ENCODE peak calls at places on chromosomes 4 and X, in four cellular contexts. One of them, this sample, is unnamed.

GRCh38 chrX:131763674-131764073 is 219.8 kb downstream of the OR13H1 start:
- DNase-seq in K562: no peak
- DNase-seq in HepG2: no peak
- DNase-seq in H1: no peak
- DNase-seq in this sample: peak

GRCh38 chr4:27010334-27010940 is 149.8 kb downstream of the STIM2 start:
- DNase-seq in H1: no peak
- DNase-seq in HepG2: peak
- DNase-seq in K562: peak
- DNase-seq in this sample: peak

GRCh38 chrX:69987691-69988090 is 62.0 kb downstream of the AWAT2 start:
- DNase-seq in H1: no peak
- DNase-seq in HepG2: no peak
- DNase-seq in K562: no peak
- DNase-seq in this sample: no peak

GRCh38 chr4:6021831-6022606 is 3.8 kb upstream of the C4orf50 start:
- DNase-seq in K562: no peak
- DNase-seq in HepG2: no peak
- DNase-seq in H1: no peak
- DNase-seq in this sample: no peak

GRCh38 chrX:83501003-83501402 is 7.1 kb upstream of the POU3F4 start:
- DNase-seq in HepG2: no peak
- DNase-seq in H1: no peak
- DNase-seq in K562: no peak
- DNase-seq in this sample: no peak

GRCh38 chrX:132226169-132226568 is 6.9 kb upstream of the RAP2C start:
- DNase-seq in H1: no peak
- DNase-seq in K562: no peak
- DNase-seq in HepG2: no peak
- DNase-seq in this sample: no peak

GRCh38 chr4:7365472-7366179 is 69.1 kb downstream of the PSAPL1 start:
- DNase-seq in H1: no peak
- DNase-seq in HepG2: no peak
- DNase-seq in K562: no peak
- DNase-seq in this sample: no peak

GRCh38 chr4:145878501-145879435 is 59.9 kb downstream of the ZNF827 start:
- DNase-seq in HepG2: no peak
- DNase-seq in H1: no peak
- DNase-seq in K562: no peak
- DNase-seq in this sample: no peak

GRCh38 chr4:110636677-110637407 is 14.0 kb upstream of the PITX2 start:
- DNase-seq in K562: no peak
- DNase-seq in H1: no peak
- DNase-seq in HepG2: no peak
- DNase-seq in this sample: peak

GRCh38 chrX:56284269-56284668 is 52.1 kb downstream of the KLF8 start:
- DNase-seq in HepG2: no peak
- DNase-seq in K562: no peak
- DNase-seq in H1: no peak
- DNase-seq in this sample: no peak

GRCh38 chrX:97860206-97860605 is 976.5 kb downstream of the RPA4 start:
- DNase-seq in H1: no peak
- DNase-seq in HepG2: no peak
- DNase-seq in K562: no peak
- DNase-seq in this sample: no peak

GRCh38 chr4:109721033-109721432 is 8.8 kb downstream of the PLA2G12A start:
- DNase-seq in K562: peak
- DNase-seq in H1: no peak
- DNase-seq in HepG2: no peak
- DNase-seq in this sample: peak

GRCh38 chrX:18873189-18873791 is 110.6 kb downstream of the PHKA2 start:
- DNase-seq in H1: no peak
- DNase-seq in HepG2: no peak
- DNase-seq in K562: no peak
- DNase-seq in this sample: no peak

GRCh38 chrX:155028749-155029360 is 2.2 kb downstream of the FUNDC2 start:
- DNase-seq in K562: no peak
- DNase-seq in HepG2: no peak
- DNase-seq in H1: no peak
- DNase-seq in this sample: no peak

GRCh38 chr4:48896845-48897244 is 9.7 kb downstream of the OCIAD2 start:
- DNase-seq in HepG2: no peak
- DNase-seq in H1: no peak
- DNase-seq in K562: peak
- DNase-seq in this sample: no peak

GRCh38 chr4:33512397-33512796 is 2731.9 kb downstream of the ARAP2 start:
- DNase-seq in HepG2: no peak
- DNase-seq in H1: no peak
- DNase-seq in K562: no peak
- DNase-seq in this sample: no peak

GRCh38 chrX:107823456-107823855 is 2.2 kb upstream of the MID2 start:
- DNase-seq in K562: no peak
- DNase-seq in H1: no peak
- DNase-seq in HepG2: no peak
- DNase-seq in this sample: no peak

GRCh38 chr4:48944659-48945290 is 38.2 kb upstream of the OCIAD2 start:
- DNase-seq in HepG2: peak
- DNase-seq in H1: no peak
- DNase-seq in K562: peak
- DNase-seq in this sample: peak

GRCh38 chr4:169102011-169102410 is 92.0 kb upstream of the CBR4 start:
- DNase-seq in H1: no peak
- DNase-seq in K562: no peak
- DNase-seq in HepG2: no peak
- DNase-seq in this sample: no peak

GRCh38 chrX:34275710-34276109 is 143.6 kb upstream of the FAM47A start:
- DNase-seq in K562: no peak
- DNase-seq in HepG2: no peak
- DNase-seq in H1: no peak
- DNase-seq in this sample: no peak

GRCh38 chr4:108270466-108271450 is 102.0 kb upstream of the LEF1 start:
- DNase-seq in HepG2: no peak
- DNase-seq in K562: no peak
- DNase-seq in H1: no peak
- DNase-seq in this sample: no peak

GRCh38 chrX:46770006-46770816 is 11.3 kb upstream of the SLC9A7 start:
- DNase-seq in H1: no peak
- DNase-seq in K562: no peak
- DNase-seq in HepG2: no peak
- DNase-seq in this sample: no peak

GRCh38 chrX:53882331-53882730 is 161.9 kb downstream of the PHF8 start:
- DNase-seq in K562: no peak
- DNase-seq in HepG2: peak
- DNase-seq in H1: no peak
- DNase-seq in this sample: peak

GRCh38 chrX:40154853-40155616 is 57.3 kb upstream of the BCOR start:
- DNase-seq in K562: peak
- DNase-seq in HepG2: peak
- DNase-seq in H1: no peak
- DNase-seq in this sample: peak

GRCh38 chr4:185470503-185471195 is 884 bp downstream of the CCDC110 start:
- DNase-seq in K562: no peak
- DNase-seq in HepG2: peak
- DNase-seq in H1: no peak
- DNase-seq in this sample: peak

GRCh38 chrX:150363561-150364346 is 637 bp downstream of the MAMLD1 start:
- DNase-seq in H1: no peak
- DNase-seq in HepG2: no peak
- DNase-seq in K562: no peak
- DNase-seq in this sample: peak

GRCh38 chr4:93157984-93158383 is 670.6 kb upstream of the ATOH1 start:
- DNase-seq in HepG2: no peak
- DNase-seq in K562: no peak
- DNase-seq in H1: no peak
- DNase-seq in this sample: no peak

GRCh38 chrX:720858-721257 is 90.3 kb downstream of the SHOX start:
- DNase-seq in K562: no peak
- DNase-seq in H1: no peak
- DNase-seq in HepG2: no peak
- DNase-seq in this sample: no peak

GRCh38 chr4:71559957-71560541 is 221.2 kb downstream of the SLC4A4 start:
- DNase-seq in H1: no peak
- DNase-seq in HepG2: no peak
- DNase-seq in K562: no peak
- DNase-seq in this sample: no peak

GRCh38 chr4:54723220-54723619 is 65.5 kb downstream of the KIT start:
- DNase-seq in K562: no peak
- DNase-seq in HepG2: no peak
- DNase-seq in H1: no peak
- DNase-seq in this sample: no peak

GRCh38 chr4:7460591-7460990 is 25.9 kb upstream of the PSAPL1 start:
- DNase-seq in H1: no peak
- DNase-seq in HepG2: peak
- DNase-seq in K562: peak
- DNase-seq in this sample: no peak

GRCh38 chr4:84722720-84723119 is 139.8 kb downstream of the CDS1 start:
- DNase-seq in K562: no peak
- DNase-seq in HepG2: no peak
- DNase-seq in H1: no peak
- DNase-seq in this sample: no peak

GRCh38 chr4:113738251-113738650 is 23.3 kb downstream of the CAMK2D start:
- DNase-seq in K562: no peak
- DNase-seq in H1: no peak
- DNase-seq in HepG2: no peak
- DNase-seq in this sample: no peak

GRCh38 chr4:8198206-8198905 is 734 bp upstream of the SH3TC1 start:
- DNase-seq in K562: no peak
- DNase-seq in H1: no peak
- DNase-seq in HepG2: no peak
- DNase-seq in this sample: no peak

GRCh38 chr4:78673258-78673817 is 102.8 kb upstream of the BMP2K start:
- DNase-seq in H1: no peak
- DNase-seq in K562: no peak
- DNase-seq in HepG2: no peak
- DNase-seq in this sample: no peak

GRCh38 chrX:40318076-40318475 is 220.3 kb upstream of the BCOR start:
- DNase-seq in H1: no peak
- DNase-seq in K562: no peak
- DNase-seq in HepG2: no peak
- DNase-seq in this sample: no peak

GRCh38 chrX:141760761-141761160 is 62.2 kb upstream of the SPANXD start:
- DNase-seq in H1: no peak
- DNase-seq in HepG2: no peak
- DNase-seq in K562: no peak
- DNase-seq in this sample: no peak

GRCh38 chr4:77197361-77197760 is 40.4 kb downstream of the CCNG2 start:
- DNase-seq in H1: no peak
- DNase-seq in HepG2: no peak
- DNase-seq in K562: no peak
- DNase-seq in this sample: no peak

GRCh38 chrX:120358687-120359086 is 3.2 kb upstream of the ATP1B4 start:
- DNase-seq in H1: no peak
- DNase-seq in HepG2: no peak
- DNase-seq in K562: no peak
- DNase-seq in this sample: no peak

GRCh38 chrX:45240334-45240733 is 39.7 kb upstream of the DIPK2B start:
- DNase-seq in H1: no peak
- DNase-seq in K562: no peak
- DNase-seq in HepG2: no peak
- DNase-seq in this sample: no peak
- TF ChIP-seq CTCF in H1: no peak
- TF ChIP-seq CTCF in K562: no peak
- TF ChIP-seq CTCF in HepG2: no peak
- TF ChIP-seq CTCF in this sample: no peak

GRCh38 chrX:48737213-48737938 is 24.2 kb upstream of the GLOD5 start:
- DNase-seq in K562: peak
- DNase-seq in H1: peak
- DNase-seq in HepG2: peak
- DNase-seq in this sample: peak
- TF ChIP-seq POLR2A in K562: peak
- TF ChIP-seq POLR2A in H1: peak
- TF ChIP-seq POLR2A in HepG2: peak
- TF ChIP-seq POLR2A in this sample: peak

DNA sequence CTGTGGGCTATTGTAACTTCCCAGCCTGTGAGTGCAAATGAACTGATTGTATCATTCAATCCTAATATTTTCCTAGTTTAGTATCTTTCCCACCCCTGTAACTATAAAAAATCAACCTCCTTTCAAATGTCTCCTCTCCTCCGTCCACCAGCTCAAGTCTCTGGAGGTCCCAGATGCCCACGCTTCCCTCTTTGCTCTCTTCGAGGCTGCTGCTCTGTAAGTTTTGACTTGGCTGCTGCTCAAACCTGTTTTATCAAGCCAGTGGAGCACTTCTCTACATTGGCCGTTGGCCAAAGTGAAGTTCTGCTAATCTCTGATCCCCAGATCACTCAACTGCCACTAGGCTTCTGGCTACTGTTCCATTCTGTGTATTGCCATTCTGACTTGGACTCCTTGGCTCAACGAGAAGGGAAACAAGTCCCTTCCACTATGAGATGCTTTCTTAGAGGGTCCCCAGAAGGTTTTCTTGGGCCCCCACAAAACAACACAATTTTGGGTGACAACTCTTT is 60.7 kb upstream of the RAPGEF2 start:
- DNase-seq in K562: peak
- DNase-seq in HepG2: no peak
- DNase-seq in H1: no peak
- DNase-seq in this sample: no peak
- TF ChIP-seq RNF2 in K562: peak
- TF ChIP-seq RNF2 in HepG2: no peak
- TF ChIP-seq RNF2 in H1: no peak
- TF ChIP-seq RNF2 in this sample: no peak

GRCh38 chr4:10582059-10582686 is 102.4 kb downstream of the CLNK start:
- DNase-seq in H1: no peak
- DNase-seq in K562: peak
- DNase-seq in HepG2: peak
- DNase-seq in this sample: peak

GRCh38 chr4:10582966-10583365 is 101.6 kb downstream of the CLNK start:
- DNase-seq in HepG2: no peak
- DNase-seq in H1: no peak
- DNase-seq in K562: no peak
- DNase-seq in this sample: no peak

GRCh38 chr4:10587296-10587695 is 97.3 kb downstream of the CLNK start:
- DNase-seq in H1: no peak
- DNase-seq in K562: no peak
- DNase-seq in HepG2: no peak
- DNase-seq in this sample: no peak

GRCh38 chr4:10581022-10581421 is 103.5 kb downstream of the CLNK start:
- DNase-seq in K562: no peak
- DNase-seq in H1: no peak
- DNase-seq in HepG2: no peak
- DNase-seq in this sample: no peak

GRCh38 chr4:10584042-10584441 is 100.5 kb downstream of the CLNK start:
- DNase-seq in K562: no peak
- DNase-seq in HepG2: peak
- DNase-seq in H1: no peak
- DNase-seq in this sample: no peak
- TF ChIP-seq CTCF in K562: no peak
- TF ChIP-seq CTCF in HepG2: no peak
- TF ChIP-seq CTCF in H1: no peak
- TF ChIP-seq CTCF in this sample: no peak